ENCODE peak calls at places on chromosome X, in five cellular contexts. S is thyroid gland, R is mesenchymal stem cell, E is neuronal stem cell, J is SK-N-SH. Q is an unnamed sample. For H3K9me3, the result is how much of the 10 kb centered on the place peaks cover.

GRCh38 chrX:109472939-109473713 is 8.8 kb downstream of the GUCY2F start:
- DNase-seq in S (no peak), R (no peak), E (no peak), J (peak), Q (no peak)

GRCh38 chrX:5708209-5708608 is 520.5 kb downstream of the NLGN4X start:
- DNase-seq in S (no peak), R (peak), E (no peak), J (no peak), Q (no peak)

GRCh38 chrX:19195243-19195610 is 73.0 kb upstream of the ADGRG2 start:
- DNase-seq in S (peak), R (no peak), E (no peak), J (no peak), Q (no peak)

GRCh38 chrX:150934453-150934852 is 36.0 kb upstream of the CD99L2 start:
- DNase-seq in S (peak), R (no peak), E (no peak), J (no peak), Q (no peak)

GRCh38 chrX:40172169-40172979 is 74.6 kb upstream of the BCOR start:
- DNase-seq in S (peak), R (peak), E (no peak), J (no peak), Q (peak)

GRCh38 chrX:73401591-73402266 is 45.1 kb upstream of the CDX4 start:
- DNase-seq in S (no peak), R (no peak), E (peak), J (no peak), Q (no peak)

GRCh38 chrX:17736478-17736855 is 826 bp upstream of the SCML1 start:
- DNase-seq in S (no peak), R (no peak), E (no peak), J (no peak), Q (no peak)

GRCh38 chrX:21398424-21398823 is 24.2 kb downstream of the CNKSR2 start:
- DNase-seq in S (no peak), R (peak), E (no peak), J (no peak), Q (no peak)

GRCh38 chrX:21944136-21944615 is 3.7 kb downstream of the SMS start:
- DNase-seq in S (peak), R (no peak), E (no peak), J (no peak), Q (no peak)

GRCh38 chrX:154446430-154446829 is 2.5 kb downstream of the FAM50A start:
- DNase-seq in S (no peak), R (no peak), E (no peak), J (no peak), Q (no peak)

GRCh38 chrX:111376897-111377601 is 34.9 kb downstream of the DCX start:
- DNase-seq in S (no peak), R (no peak), E (peak), J (no peak), Q (no peak)

GRCh38 chrX:31139966-31140365 is 68.1 kb upstream of the FTHL17 start:
- DNase-seq in S (no peak), R (peak), E (no peak), J (no peak), Q (no peak)

GRCh38 chrX:56803849-56804681 is 75.0 kb downstream of the NBDY start:
- DNase-seq in S (peak), R (no peak), E (no peak), J (no peak), Q (no peak)

GRCh38 chrX:148290041-148290440 is 210.4 kb upstream of the AFF2 start:
- DNase-seq in S (no peak), R (no peak), E (no peak), J (no peak), Q (no peak)

GRCh38 chrX:154724999-154725756 is 25.7 kb downstream of the GAB3 start:
- DNase-seq in S (no peak), R (no peak), E (no peak), J (no peak), Q (no peak)

GRCh38 chrX:9327747-9328145 is 137.1 kb upstream of the TBL1X start:
- DNase-seq in S (no peak), R (peak), E (no peak), J (no peak), Q (no peak)

GRCh38 chrX:71870337-71871098 is 40.1 kb upstream of the NHSL2 start:
- DNase-seq in S (peak), R (peak), E (peak), J (no peak), Q (no peak)

GRCh38 chrX:29478336-29479069 is 736.9 kb upstream of the MAGEB2 start:
- DNase-seq in S (no peak), R (peak), E (peak), J (peak), Q (no peak)

GRCh38 chrX:31499120-31499519 is 427.3 kb upstream of the FTHL17 start:
- DNase-seq in S (no peak), R (peak), E (no peak), J (no peak), Q (no peak)

GRCh38 chrX:101357166-101357795 is 8.7 kb upstream of the TIMM8A start:
- DNase-seq in S (no peak), R (peak), E (no peak), J (no peak), Q (no peak)

GRCh38 chrX:47283015-47283771 is 50.4 kb downstream of the USP11 start:
- DNase-seq in S (peak), R (no peak), E (no peak), J (peak), Q (no peak)

GRCh38 chrX:71143508-71143907 is 1.1 kb upstream of the NLGN3 start:
- DNase-seq in S (peak), R (no peak), E (no peak), J (no peak), Q (no peak)

DNA sequence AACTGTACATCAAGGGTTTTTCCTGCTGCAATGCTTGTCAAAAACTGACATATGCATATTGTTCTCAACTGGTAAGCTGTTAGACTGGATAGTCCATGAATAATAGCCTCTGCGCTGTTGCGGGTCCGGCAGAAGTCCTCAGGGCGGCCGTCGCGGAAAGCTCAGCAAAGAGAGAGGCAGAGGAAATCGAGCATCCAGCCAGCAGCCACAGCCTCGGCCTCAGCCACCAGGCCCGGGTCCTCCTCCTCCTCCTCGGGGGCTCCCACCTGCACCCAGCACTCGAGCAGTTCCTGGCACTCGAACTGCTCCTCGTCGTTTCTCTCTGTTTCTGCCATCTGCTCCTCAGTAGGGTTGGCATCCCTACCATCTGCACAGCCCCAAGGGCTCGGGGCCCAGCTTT is 53.7 kb downstream of the UPRT start:
- DNase-seq in S (no peak), R (no peak), E (no peak), J (no peak), Q (no peak)
- H3K9me3 ChIP-seq in S (under half), R (under half), E (under half), J (under half), Q (under half)

GRCh38 chrX:65098851-65099250 is 122.6 kb upstream of the ZC4H2 start:
- DNase-seq in S (no peak), R (no peak), E (no peak), J (no peak), Q (no peak)
- H3K9me3 ChIP-seq in S (under half), R (under half), E (under half), J (under half), Q (under half)

DNA sequence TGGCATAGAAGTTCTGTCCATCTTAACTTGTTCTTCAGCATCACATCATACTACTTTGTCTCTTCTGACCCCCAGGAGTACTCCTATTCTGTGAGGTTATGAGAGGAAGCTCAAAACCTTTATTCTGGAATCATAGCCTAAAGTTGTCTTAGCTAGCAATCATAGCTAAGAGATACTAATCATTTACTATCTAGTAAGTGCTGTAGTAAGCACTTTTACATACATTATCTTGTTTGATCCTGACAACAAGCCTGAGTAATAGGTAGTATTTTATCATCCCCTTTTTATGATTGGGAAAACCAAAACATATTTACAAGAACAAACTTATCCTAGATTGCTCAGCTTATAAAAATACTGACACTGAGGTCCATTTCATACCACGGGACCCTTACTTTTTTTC is 14.3 kb upstream of the LHFPL1 start:
- DNase-seq in S (no peak), R (no peak), E (no peak), J (no peak), Q (no peak)
- H3K9me3 ChIP-seq in S (under half), R (under half), E (under half), J (under half), Q (under half)

GRCh38 chrX:28324306-28324705 is 262.9 kb upstream of the IL1RAPL1 start:
- DNase-seq in S (no peak), R (no peak), E (no peak), J (no peak), Q (no peak)
- H3K9me3 ChIP-seq in S (under half), R (under half), E (under half), J (under half), Q (under half)

GRCh38 chrX:155867821-155868220 is 13.3 kb upstream of the VAMP7 start:
- DNase-seq in S (no peak), R (no peak), E (no peak), J (no peak), Q (no peak)

GRCh38 chrX:155873203-155873602 is 7.9 kb upstream of the VAMP7 start:
- DNase-seq in S (no peak), R (no peak), E (no peak), J (no peak), Q (no peak)

GRCh38 chrX:155871934-155872333 is 9.2 kb upstream of the VAMP7 start:
- DNase-seq in S (no peak), R (no peak), E (no peak), J (no peak), Q (no peak)

GRCh38 chrX:155874571-155875244 is 6.4 kb upstream of the VAMP7 start:
- DNase-seq in S (no peak), R (no peak), E (no peak), J (peak), Q (no peak)

GRCh38 chrX:155870958-155871357 is 10.2 kb upstream of the VAMP7 start:
- DNase-seq in S (no peak), R (no peak), E (no peak), J (no peak), Q (no peak)
- H3K9me3 ChIP-seq in S (under half), R (under half), E (under half), J (under half), Q (under half)

GRCh38 chrX:55713635-55714034 is 3.9 kb upstream of the RRAGB start:
- DNase-seq in S (no peak), R (no peak), E (no peak), J (no peak), Q (no peak)
- H3K9me3 ChIP-seq in S (under half), R (under half), E (under half), J (under half), Q (under half)

Q was measured in mucosa of descending colon.